ENCODE peak calls at places on chromosomes 7 and 10, in ten cellular contexts. One of them, this sample, is unnamed.

GRCh38 chr7:28348631-28349030 is 63.7 kb upstream of the CREB5 start:
- DNase-seq in Daoy: no peak
- DNase-seq in dermis blood vessel endothelial cell: no peak
- DNase-seq in mucosa of descending colon: no peak
- DNase-seq in activated CD4-positive, alpha-beta T cell treated with anti-CD3 and anti-CD28 coated beads for 48 hours: no peak
- DNase-seq in nucleus accumbens: no peak
- DNase-seq in stimulated activated CD4-positive, alpha-beta T cell treated with anti-CD3 and anti-CD28 coated beads, Interleukin-12 subunit alpha, Interleukin-12 subunit beta, amount 100 ng/mL, for 4 hours: no peak
- DNase-seq in left cardiac atrium: no peak
- DNase-seq in fibroblast of the conjunctiva: no peak
- DNase-seq in stimulated activated CD8-positive, alpha-beta memory T cell treated with anti-CD3 and anti-CD28 coated beads, Interleukin-12 subunit alpha, Interleukin-12 subunit beta, amount 100 ng/mL, for 4 hours: no peak
- DNase-seq in this sample: no peak

GRCh38 chr10:132637477-132638129 is 100.0 kb downstream of the INPP5A start:
- DNase-seq in Daoy: peak
- DNase-seq in fibroblast of the conjunctiva: peak
- DNase-seq in left cardiac atrium: no peak
- DNase-seq in stimulated activated CD4-positive, alpha-beta T cell treated with anti-CD3 and anti-CD28 coated beads, Interleukin-12 subunit alpha, Interleukin-12 subunit beta, amount 100 ng/mL, for 4 hours: no peak
- DNase-seq in stimulated activated CD8-positive, alpha-beta memory T cell treated with anti-CD3 and anti-CD28 coated beads, Interleukin-12 subunit alpha, Interleukin-12 subunit beta, amount 100 ng/mL, for 4 hours: no peak
- DNase-seq in dermis blood vessel endothelial cell: peak
- DNase-seq in nucleus accumbens: no peak
- DNase-seq in activated CD4-positive, alpha-beta T cell treated with anti-CD3 and anti-CD28 coated beads for 48 hours: no peak
- DNase-seq in mucosa of descending colon: peak
- DNase-seq in this sample: peak

GRCh38 chr10:49213211-49213610 is 25.0 kb upstream of the TMEM273 start:
- DNase-seq in mucosa of descending colon: no peak
- DNase-seq in left cardiac atrium: no peak
- DNase-seq in nucleus accumbens: no peak
- DNase-seq in Daoy: no peak
- DNase-seq in stimulated activated CD4-positive, alpha-beta T cell treated with anti-CD3 and anti-CD28 coated beads, Interleukin-12 subunit alpha, Interleukin-12 subunit beta, amount 100 ng/mL, for 4 hours: no peak
- DNase-seq in stimulated activated CD8-positive, alpha-beta memory T cell treated with anti-CD3 and anti-CD28 coated beads, Interleukin-12 subunit alpha, Interleukin-12 subunit beta, amount 100 ng/mL, for 4 hours: no peak
- DNase-seq in dermis blood vessel endothelial cell: no peak
- DNase-seq in activated CD4-positive, alpha-beta T cell treated with anti-CD3 and anti-CD28 coated beads for 48 hours: no peak
- DNase-seq in fibroblast of the conjunctiva: no peak
- DNase-seq in this sample: no peak

GRCh38 chr7:35723011-35723410 is 28.1 kb upstream of the HERPUD2 start:
- DNase-seq in left cardiac atrium: no peak
- DNase-seq in stimulated activated CD8-positive, alpha-beta memory T cell treated with anti-CD3 and anti-CD28 coated beads, Interleukin-12 subunit alpha, Interleukin-12 subunit beta, amount 100 ng/mL, for 4 hours: no peak
- DNase-seq in activated CD4-positive, alpha-beta T cell treated with anti-CD3 and anti-CD28 coated beads for 48 hours: no peak
- DNase-seq in Daoy: peak
- DNase-seq in fibroblast of the conjunctiva: no peak
- DNase-seq in mucosa of descending colon: no peak
- DNase-seq in dermis blood vessel endothelial cell: no peak
- DNase-seq in nucleus accumbens: no peak
- DNase-seq in stimulated activated CD4-positive, alpha-beta T cell treated with anti-CD3 and anti-CD28 coated beads, Interleukin-12 subunit alpha, Interleukin-12 subunit beta, amount 100 ng/mL, for 4 hours: no peak
- DNase-seq in this sample: no peak

GRCh38 chr7:116786791-116787443 is 75.5 kb upstream of the CAPZA2 start:
- DNase-seq in fibroblast of the conjunctiva: no peak
- DNase-seq in nucleus accumbens: no peak
- DNase-seq in stimulated activated CD4-positive, alpha-beta T cell treated with anti-CD3 and anti-CD28 coated beads, Interleukin-12 subunit alpha, Interleukin-12 subunit beta, amount 100 ng/mL, for 4 hours: no peak
- DNase-seq in Daoy: peak
- DNase-seq in activated CD4-positive, alpha-beta T cell treated with anti-CD3 and anti-CD28 coated beads for 48 hours: peak
- DNase-seq in dermis blood vessel endothelial cell: peak
- DNase-seq in mucosa of descending colon: no peak
- DNase-seq in left cardiac atrium: no peak
- DNase-seq in stimulated activated CD8-positive, alpha-beta memory T cell treated with anti-CD3 and anti-CD28 coated beads, Interleukin-12 subunit alpha, Interleukin-12 subunit beta, amount 100 ng/mL, for 4 hours: no peak
- DNase-seq in this sample: peak

GRCh38 chr7:93249749-93250148 is 17.6 kb downstream of the VPS50 start:
- DNase-seq in left cardiac atrium: no peak
- DNase-seq in Daoy: no peak
- DNase-seq in activated CD4-positive, alpha-beta T cell treated with anti-CD3 and anti-CD28 coated beads for 48 hours: no peak
- DNase-seq in stimulated activated CD8-positive, alpha-beta memory T cell treated with anti-CD3 and anti-CD28 coated beads, Interleukin-12 subunit alpha, Interleukin-12 subunit beta, amount 100 ng/mL, for 4 hours: no peak
- DNase-seq in mucosa of descending colon: no peak
- DNase-seq in nucleus accumbens: no peak
- DNase-seq in stimulated activated CD4-positive, alpha-beta T cell treated with anti-CD3 and anti-CD28 coated beads, Interleukin-12 subunit alpha, Interleukin-12 subunit beta, amount 100 ng/mL, for 4 hours: no peak
- DNase-seq in dermis blood vessel endothelial cell: peak
- DNase-seq in fibroblast of the conjunctiva: no peak
- DNase-seq in this sample: no peak

GRCh38 chr10:48498940-48499510 is 105.8 kb downstream of the ARHGAP22 start:
- DNase-seq in dermis blood vessel endothelial cell: no peak
- DNase-seq in stimulated activated CD4-positive, alpha-beta T cell treated with anti-CD3 and anti-CD28 coated beads, Interleukin-12 subunit alpha, Interleukin-12 subunit beta, amount 100 ng/mL, for 4 hours: no peak
- DNase-seq in nucleus accumbens: no peak
- DNase-seq in Daoy: no peak
- DNase-seq in fibroblast of the conjunctiva: no peak
- DNase-seq in mucosa of descending colon: no peak
- DNase-seq in left cardiac atrium: no peak
- DNase-seq in stimulated activated CD8-positive, alpha-beta memory T cell treated with anti-CD3 and anti-CD28 coated beads, Interleukin-12 subunit alpha, Interleukin-12 subunit beta, amount 100 ng/mL, for 4 hours: no peak
- DNase-seq in activated CD4-positive, alpha-beta T cell treated with anti-CD3 and anti-CD28 coated beads for 48 hours: no peak
- DNase-seq in this sample: no peak

GRCh38 chr10:89458760-89459159 is 44.4 kb downstream of the IFIT5 start:
- DNase-seq in Daoy: no peak
- DNase-seq in nucleus accumbens: no peak
- DNase-seq in stimulated activated CD4-positive, alpha-beta T cell treated with anti-CD3 and anti-CD28 coated beads, Interleukin-12 subunit alpha, Interleukin-12 subunit beta, amount 100 ng/mL, for 4 hours: no peak
- DNase-seq in fibroblast of the conjunctiva: no peak
- DNase-seq in left cardiac atrium: no peak
- DNase-seq in mucosa of descending colon: no peak
- DNase-seq in dermis blood vessel endothelial cell: no peak
- DNase-seq in activated CD4-positive, alpha-beta T cell treated with anti-CD3 and anti-CD28 coated beads for 48 hours: no peak
- DNase-seq in stimulated activated CD8-positive, alpha-beta memory T cell treated with anti-CD3 and anti-CD28 coated beads, Interleukin-12 subunit alpha, Interleukin-12 subunit beta, amount 100 ng/mL, for 4 hours: no peak
- DNase-seq in this sample: no peak